ENCODE peak calls at places on chromosomes 13 and 19, in seven cellular contexts. Y is SHP77; W is NCI-H69; I is KBM-7; V is activated T-helper 2 cell treated with anti-CD3 and anti-CD28 coated beads, Interferon-gamma antibody, Interleukin-2, Interleukin-4, amounts not matched to agents 10 μg/mL and 5 μg/mL and 100 μg/mL, durations not matched to agents 14 hours and 24 hours and 36 hours; Q is anterior cingulate cortex; B is HT1080. T is an unnamed sample.
A peak's percentile ranks its signal among the peaks of the same experiment; 100 is the strongest.

GRCh38 chr19:49533551-49534488 is 6.0 kb downstream of the RCN3 start:
- DNase-seq in Y (peak; percentile 47), W (peak; percentile 80), I (peak; percentile 75), V (peak; percentile 79), Q (peak; percentile 49), B (no peak), T (peak; percentile 61)

GRCh38 chr19:50414850-50415660 is 3.7 kb upstream of the SPIB start:
- DNase-seq in Y (peak; percentile 27), W (peak; percentile 31), I (peak; percentile 75), V (peak; percentile 60), Q (peak; percentile 17), B (no peak), T (no peak)

GRCh38 chr13:43686557-43686956 is 100.2 kb downstream of the ENOX1 start:
- DNase-seq in Y (no peak), W (peak; percentile 69), I (no peak), V (no peak), Q (no peak), B (peak; percentile 84), T (peak; percentile 68)

GRCh38 chr19:4916292-4917082 is 7.2 kb downstream of the UHRF1 start:
- DNase-seq in Y (no peak), W (no peak), I (peak; percentile 85), V (no peak), Q (no peak), B (no peak), T (no peak)

GRCh38 chr13:35855531-35856019 is 275.6 kb downstream of the DCLK1 start:
- DNase-seq in Y (no peak), W (peak; percentile 94), I (no peak), V (no peak), Q (peak; percentile 46), B (peak; percentile 87), T (peak; percentile 85)

GRCh38 chr19:1717200-1717969 is 35.9 kb upstream of the ONECUT3 start:
- DNase-seq in Y (no peak), W (no peak), I (no peak), V (no peak), Q (no peak), B (no peak), T (no peak)

GRCh38 chr19:42274065-42274682 is 5.1 kb downstream of the CIC start:
- DNase-seq in Y (no peak), W (no peak), I (no peak), V (no peak), Q (no peak), B (no peak), T (no peak)

GRCh38 chr13:19860884-19861655 is 2.4 kb downstream of the ZMYM5 start:
- DNase-seq in Y (no peak), W (peak; percentile 9), I (peak; percentile 10), V (no peak), Q (no peak), B (peak; percentile 94), T (peak; percentile 92)

GRCh38 chr19:30696514-30696913 is 324.3 kb downstream of the ZNF536 start:
- DNase-seq in Y (no peak), W (no peak), I (no peak), V (no peak), Q (no peak), B (peak; percentile 42), T (peak; percentile 17)

GRCh38 chr13:71590654-71591148 is 276.3 kb downstream of the DACH1 start:
- DNase-seq in Y (no peak), W (peak; percentile 54), I (no peak), V (no peak), Q (no peak), B (no peak), T (no peak)

GRCh38 chr13:61094865-61095264 is 320.8 kb downstream of the PCDH20 start:
- DNase-seq in Y (no peak), W (no peak), I (no peak), V (no peak), Q (no peak), B (no peak), T (no peak)

T was measured in M059J.